ENCODE peak calls at places on chromosomes 2 and 18, in seven cellular contexts. J, G, I, F, N, S and P are unnamed samples.

GRCh38 chr2:226985227-226985946 is 149.5 kb downstream of the RHBDD1 start:
- DNase-seq in J (no peak), G (no peak), I (peak), F (peak), N (no peak), S (no peak), P (no peak)

GRCh38 chr2:64860321-64860751 is 128.9 kb upstream of the SLC1A4 start:
- DNase-seq in J (peak), G (no peak), I (peak), F (no peak), N (no peak), S (peak), P (no peak)

GRCh38 chr2:86753606-86754005 is 33.5 kb downstream of the RMND5A start:
- DNase-seq in J (no peak), G (no peak), I (no peak), F (no peak), N (no peak), S (no peak), P (no peak)

GRCh38 chr18:24421831-24422230 is 4.6 kb upstream of the IMPACT start:
- DNase-seq in J (no peak), G (no peak), I (no peak), F (no peak), N (no peak), S (no peak), P (no peak)

GRCh38 chr2:219962089-219962488 is 334.7 kb downstream of the SLC4A3 start:
- DNase-seq in J (no peak), G (no peak), I (no peak), F (no peak), N (no peak), S (no peak), P (no peak)

GRCh38 chr2:201852462-201852861 is 46.1 kb downstream of the CDK15 start:
- DNase-seq in J (no peak), G (no peak), I (no peak), F (no peak), N (no peak), S (no peak), P (no peak)

GRCh38 chr2:111198701-111199100 is 78.0 kb downstream of the BCL2L11 start:
- DNase-seq in J (no peak), G (no peak), I (no peak), F (no peak), N (no peak), S (no peak), P (peak)

GRCh38 chr2:1683297-1683696 is 61.0 kb downstream of the PXDN start:
- DNase-seq in J (no peak), G (no peak), I (no peak), F (no peak), N (no peak), S (no peak), P (no peak)

GRCh38 chr2:223055836-223056235 is 3.8 kb downstream of the KCNE4 start:
- DNase-seq in J (no peak), G (no peak), I (no peak), F (no peak), N (no peak), S (no peak), P (no peak)

GRCh38 chr2:131056204-131056975 is 36.9 kb downstream of the FAM168B start:
- DNase-seq in J (no peak), G (no peak), I (no peak), F (no peak), N (no peak), S (no peak), P (no peak)

GRCh38 chr2:190649035-190649797 is at the start of gene NAB1:
- DNase-seq in J (peak), G (peak), I (peak), F (no peak), N (peak), S (peak), P (peak)

GRCh38 chr2:1081411-1082225 is 131.0 kb downstream of the SNTG2 start:
- DNase-seq in J (peak), G (no peak), I (no peak), F (peak), N (no peak), S (no peak), P (no peak)

GRCh38 chr2:218282173-218282991 is 9.9 kb downstream of the TMBIM1 start:
- DNase-seq in J (no peak), G (peak), I (no peak), F (no peak), N (no peak), S (no peak), P (peak)

GRCh38 chr2:12014088-12014960 is 267.9 kb downstream of the LPIN1 start:
- DNase-seq in J (no peak), G (no peak), I (peak), F (peak), N (no peak), S (no peak), P (no peak)

GRCh38 chr18:31648966-31649429 is 35.4 kb downstream of the B4GALT6 start:
- DNase-seq in J (no peak), G (no peak), I (no peak), F (no peak), N (no peak), S (peak), P (no peak)

GRCh38 chr2:1544478-1545069 is 131.3 kb downstream of the TPO start:
- DNase-seq in J (no peak), G (no peak), I (no peak), F (no peak), N (no peak), S (no peak), P (no peak)

GRCh38 chr2:72989770-72990556 is 72.6 kb downstream of the EMX1 start:
- DNase-seq in J (no peak), G (no peak), I (no peak), F (no peak), N (no peak), S (no peak), P (no peak)

GRCh38 chr2:148909114-148909513 is 34.1 kb downstream of the KIF5C start:
- DNase-seq in J (no peak), G (no peak), I (no peak), F (no peak), N (no peak), S (no peak), P (no peak)

GRCh38 chr2:36362291-36362690 is 6.7 kb downstream of the CRIM1 start:
- DNase-seq in J (no peak), G (no peak), I (no peak), F (no peak), N (no peak), S (no peak), P (no peak)

GRCh38 chr2:149040451-149040850 is 2.0 kb downstream of the LYPD6B start:
- DNase-seq in J (peak), G (no peak), I (peak), F (no peak), N (no peak), S (peak), P (no peak)

GRCh38 chr2:127066942-127067341 is 40.0 kb downstream of the BIN1 start:
- DNase-seq in J (no peak), G (no peak), I (no peak), F (no peak), N (no peak), S (no peak), P (no peak)

DNA sequence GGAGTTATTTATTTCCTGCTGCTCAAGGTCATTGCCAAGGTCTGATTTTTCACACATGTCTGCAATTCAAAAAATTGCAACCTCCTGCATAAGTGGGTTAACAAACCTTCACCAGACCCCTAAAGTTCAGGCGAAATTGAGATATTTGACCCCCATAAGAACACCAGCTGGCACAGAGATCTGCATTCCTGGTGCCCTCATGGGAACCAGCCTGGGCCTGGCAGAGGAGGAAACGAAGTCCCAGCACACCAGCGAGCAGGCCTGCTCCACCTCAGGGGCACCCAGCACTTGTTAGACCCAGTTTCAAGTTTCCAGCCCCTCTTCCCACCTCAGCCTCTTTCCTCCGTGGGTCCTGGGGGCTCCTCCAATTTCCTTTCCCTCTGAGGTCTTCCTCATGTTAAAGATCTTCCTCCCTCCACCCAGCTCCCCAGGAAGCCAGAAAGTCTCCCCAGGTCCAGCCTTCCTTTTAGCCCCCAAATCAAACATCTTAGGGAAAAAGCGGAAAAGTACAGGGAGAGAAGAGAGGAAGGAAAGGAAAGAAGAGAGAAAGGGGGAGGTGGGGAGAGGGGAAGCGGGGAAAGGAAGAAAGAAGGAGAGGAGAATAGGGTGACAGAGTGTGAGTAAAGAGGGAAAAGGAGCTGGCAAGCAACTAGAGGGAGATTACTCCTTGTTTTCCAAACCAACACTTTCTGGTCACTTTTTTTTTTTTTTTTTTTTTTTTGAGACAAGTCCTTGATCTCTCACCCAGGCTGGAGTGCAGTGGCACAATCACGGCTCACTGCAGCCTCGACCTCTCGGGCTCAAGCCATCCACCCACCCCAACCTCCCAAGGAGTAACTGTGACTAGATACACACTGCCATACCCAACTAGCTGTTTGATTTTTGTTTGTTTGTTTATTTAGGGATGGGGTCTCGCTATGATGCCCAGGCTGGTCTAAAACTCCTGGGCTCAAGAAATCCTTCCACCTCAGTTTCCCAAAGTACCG is 3.9 kb upstream of the C2orf72 start:
- DNase-seq in J (no peak), G (no peak), I (no peak), F (no peak), N (no peak), S (no peak), P (no peak)
- TF ChIP-seq CTCF in J (no peak), G (no peak), I (no peak), F (no peak), N (no peak), S (no peak), P (no peak)

GRCh38 chr2:43169091-43169936 is 57.1 kb downstream of the ZFP36L2 start:
- DNase-seq in J (peak), G (no peak), I (peak), F (no peak), N (no peak), S (peak), P (peak)

GRCh38 chr2:43168016-43168369 is 58.4 kb downstream of the ZFP36L2 start:
- DNase-seq in J (no peak), G (no peak), I (no peak), F (no peak), N (no peak), S (no peak), P (no peak)

GRCh38 chr2:43171789-43172188 is 54.6 kb downstream of the ZFP36L2 start:
- DNase-seq in J (peak), G (no peak), I (no peak), F (no peak), N (no peak), S (no peak), P (no peak)

GRCh38 chr2:43170733-43171101 is 55.7 kb downstream of the ZFP36L2 start:
- DNase-seq in J (peak), G (no peak), I (no peak), F (no peak), N (no peak), S (no peak), P (no peak)

GRCh38 chr2:43169987-43170732 is 56.2 kb downstream of the ZFP36L2 start:
- DNase-seq in J (peak), G (no peak), I (peak), F (no peak), N (no peak), S (peak), P (peak)
- TF ChIP-seq CTCF in J (peak), G (peak), I (peak), F (peak), N (peak), S (peak), P (peak)

GRCh38 chr18:77899972-77900754 is 650.5 kb downstream of the GALR1 start:
- DNase-seq in J (peak), G (no peak), I (peak), F (no peak), N (no peak), S (peak), P (peak)
- TF ChIP-seq CTCF in J (peak), G (peak), I (peak), F (peak), N (peak), S (peak), P (peak)

DNA sequence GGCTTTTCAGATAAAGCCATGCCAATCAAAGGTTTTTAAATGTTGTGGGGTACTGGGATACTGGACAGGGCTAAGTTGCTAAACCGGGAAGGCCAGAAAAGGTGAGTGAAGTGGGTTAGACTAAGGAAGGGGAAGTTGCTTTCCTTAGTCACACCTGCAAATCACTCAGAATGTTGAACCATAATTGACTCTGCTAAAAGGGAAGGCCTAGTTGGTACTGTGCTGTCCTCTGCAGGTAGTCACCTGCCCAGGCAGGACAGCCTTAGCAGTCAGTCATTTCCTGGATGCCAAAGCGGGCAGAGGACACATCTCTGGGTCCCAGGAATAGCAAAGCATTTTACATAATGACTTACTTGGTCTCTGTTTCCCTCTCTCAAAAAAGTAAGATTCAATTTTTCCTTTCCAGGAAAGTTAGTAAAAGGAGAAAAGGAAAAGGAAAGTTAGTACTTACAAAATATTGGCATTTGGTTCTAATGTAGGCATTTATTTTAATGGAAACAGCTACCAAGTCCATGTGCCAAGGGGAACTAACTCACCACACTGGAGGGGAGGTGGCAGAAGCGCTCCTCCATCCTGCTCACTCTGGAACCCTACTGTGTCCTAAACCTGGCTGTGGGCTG is 60.2 kb downstream of the RFTN2 start:
- DNase-seq in J (peak), G (no peak), I (no peak), F (no peak), N (no peak), S (no peak), P (no peak)
- TF ChIP-seq CTCF in J (peak), G (no peak), I (no peak), F (no peak), N (no peak), S (peak), P (no peak)